ENCODE peak calls at places on chromosomes 1 and 21, in six cellular contexts. One of them, this sample, is unnamed.
A peak's percentile ranks its signal among the peaks of the same experiment; 100 is the strongest.

GRCh38 chr21:25871566-25871965 is 136.8 kb downstream of the GABPA start:
- DNase-seq in esophagus muscularis mucosa: no peak
- DNase-seq in CD4-positive, alpha-beta T cell: no peak
- DNase-seq in cardiac fibroblast: no peak
- DNase-seq in endothelial cell of umbilical vein: no peak
- DNase-seq in lung: no peak
- DNase-seq in this sample: no peak

GRCh38 chr1:5707566-5708178 is 284.6 kb downstream of the NPHP4 start:
- DNase-seq in endothelial cell of umbilical vein: no peak
- DNase-seq in CD4-positive, alpha-beta T cell: no peak
- DNase-seq in cardiac fibroblast: no peak
- DNase-seq in esophagus muscularis mucosa: no peak
- DNase-seq in lung: no peak
- DNase-seq in this sample: no peak

GRCh38 chr1:222794656-222795474 is 20.0 kb upstream of the DISP1 start:
- DNase-seq in lung: no peak
- DNase-seq in endothelial cell of umbilical vein: no peak
- DNase-seq in CD4-positive, alpha-beta T cell: no peak
- DNase-seq in esophagus muscularis mucosa: no peak
- DNase-seq in cardiac fibroblast: no peak
- DNase-seq in this sample: no peak

GRCh38 chr1:18960409-18960808 is 3.9 kb upstream of the IFFO2 start:
- DNase-seq in lung: no peak
- DNase-seq in endothelial cell of umbilical vein: no peak
- DNase-seq in CD4-positive, alpha-beta T cell: no peak
- DNase-seq in esophagus muscularis mucosa: no peak
- DNase-seq in cardiac fibroblast: no peak
- DNase-seq in this sample: no peak

GRCh38 chr1:247642742-247643141 is 36.8 kb downstream of the OR13G1 start:
- DNase-seq in cardiac fibroblast: no peak
- DNase-seq in esophagus muscularis mucosa: no peak
- DNase-seq in lung: no peak
- DNase-seq in CD4-positive, alpha-beta T cell: no peak
- DNase-seq in endothelial cell of umbilical vein: no peak
- DNase-seq in this sample: no peak

GRCh38 chr1:214362188-214362882 is 81.4 kb downstream of the SMYD2 start:
- DNase-seq in cardiac fibroblast: peak; percentile 86
- DNase-seq in esophagus muscularis mucosa: no peak
- DNase-seq in endothelial cell of umbilical vein: peak; percentile 52
- DNase-seq in CD4-positive, alpha-beta T cell: no peak
- DNase-seq in lung: no peak
- DNase-seq in this sample: no peak

GRCh38 chr1:209157514-209158285 is 425.8 kb upstream of the CAMK1G start:
- DNase-seq in esophagus muscularis mucosa: no peak
- DNase-seq in cardiac fibroblast: no peak
- DNase-seq in CD4-positive, alpha-beta T cell: no peak
- DNase-seq in lung: no peak
- DNase-seq in endothelial cell of umbilical vein: no peak
- DNase-seq in this sample: no peak

GRCh38 chr1:239816090-239816812 is 275.4 kb upstream of the FMN2 start:
- DNase-seq in lung: peak; percentile 63
- DNase-seq in endothelial cell of umbilical vein: no peak
- DNase-seq in CD4-positive, alpha-beta T cell: no peak
- DNase-seq in esophagus muscularis mucosa: no peak
- DNase-seq in cardiac fibroblast: peak; percentile 40
- DNase-seq in this sample: no peak

GRCh38 chr1:231611111-231611510 is 15.5 kb upstream of the DISC1 start:
- DNase-seq in cardiac fibroblast: no peak
- DNase-seq in esophagus muscularis mucosa: no peak
- DNase-seq in endothelial cell of umbilical vein: no peak
- DNase-seq in lung: no peak
- DNase-seq in CD4-positive, alpha-beta T cell: no peak
- DNase-seq in this sample: no peak

GRCh38 chr1:15075812-15076211 is 77.7 kb upstream of the TMEM51 start:
- DNase-seq in lung: no peak
- DNase-seq in endothelial cell of umbilical vein: no peak
- DNase-seq in cardiac fibroblast: no peak
- DNase-seq in esophagus muscularis mucosa: no peak
- DNase-seq in CD4-positive, alpha-beta T cell: no peak
- DNase-seq in this sample: no peak

GRCh38 chr1:223123238-223123976 is 19.6 kb downstream of the TLR5 start:
- DNase-seq in lung: peak; percentile 74
- DNase-seq in cardiac fibroblast: peak; percentile 85
- DNase-seq in endothelial cell of umbilical vein: peak; percentile 69
- DNase-seq in CD4-positive, alpha-beta T cell: peak; percentile 64
- DNase-seq in esophagus muscularis mucosa: no peak
- DNase-seq in this sample: peak; percentile 90

GRCh38 chr1:92409946-92410345 is 76.8 kb downstream of the GFI1 start:
- DNase-seq in cardiac fibroblast: no peak
- DNase-seq in esophagus muscularis mucosa: peak; percentile 66
- DNase-seq in lung: no peak
- DNase-seq in endothelial cell of umbilical vein: no peak
- DNase-seq in CD4-positive, alpha-beta T cell: no peak
- DNase-seq in this sample: no peak

GRCh38 chr1:221994939-221995338 is 253.1 kb upstream of the DUSP10 start:
- DNase-seq in cardiac fibroblast: peak; percentile 77
- DNase-seq in esophagus muscularis mucosa: no peak
- DNase-seq in lung: no peak
- DNase-seq in CD4-positive, alpha-beta T cell: no peak
- DNase-seq in endothelial cell of umbilical vein: no peak
- DNase-seq in this sample: no peak

GRCh38 chr1:12486401-12487005 is 131.5 kb downstream of the DHRS3 start:
- DNase-seq in endothelial cell of umbilical vein: no peak
- DNase-seq in esophagus muscularis mucosa: no peak
- DNase-seq in lung: peak; percentile 87
- DNase-seq in cardiac fibroblast: peak; percentile 50
- DNase-seq in CD4-positive, alpha-beta T cell: no peak
- DNase-seq in this sample: no peak

GRCh38 chr1:96968582-96969378 is 247.2 kb downstream of the PTBP2 start:
- DNase-seq in CD4-positive, alpha-beta T cell: no peak
- DNase-seq in lung: no peak
- DNase-seq in esophagus muscularis mucosa: no peak
- DNase-seq in endothelial cell of umbilical vein: no peak
- DNase-seq in cardiac fibroblast: peak; percentile 66
- DNase-seq in this sample: no peak

GRCh38 chr1:205396972-205397616 is 24.8 kb downstream of the LEMD1 start:
- DNase-seq in CD4-positive, alpha-beta T cell: no peak
- DNase-seq in esophagus muscularis mucosa: peak; percentile 83
- DNase-seq in endothelial cell of umbilical vein: peak; percentile 35
- DNase-seq in lung: no peak
- DNase-seq in cardiac fibroblast: peak; percentile 70
- DNase-seq in this sample: no peak

GRCh38 chr1:174875306-174875705 is 124.4 kb upstream of the CACYBP start:
- DNase-seq in endothelial cell of umbilical vein: no peak
- DNase-seq in esophagus muscularis mucosa: no peak
- DNase-seq in cardiac fibroblast: no peak
- DNase-seq in lung: peak; percentile 78
- DNase-seq in CD4-positive, alpha-beta T cell: peak; percentile 52
- DNase-seq in this sample: no peak

GRCh38 chr1:226646870-226647449 is 92.1 kb downstream of the ITPKB start:
- DNase-seq in cardiac fibroblast: no peak
- DNase-seq in lung: no peak
- DNase-seq in CD4-positive, alpha-beta T cell: no peak
- DNase-seq in endothelial cell of umbilical vein: no peak
- DNase-seq in esophagus muscularis mucosa: no peak
- DNase-seq in this sample: no peak

GRCh38 chr1:215970406-215970805 is 403.3 kb downstream of the KCTD3 start:
- DNase-seq in endothelial cell of umbilical vein: no peak
- DNase-seq in esophagus muscularis mucosa: no peak
- DNase-seq in CD4-positive, alpha-beta T cell: no peak
- DNase-seq in lung: no peak
- DNase-seq in cardiac fibroblast: peak; percentile 5
- DNase-seq in this sample: no peak

GRCh38 chr21:29613021-29613420 is 314.3 kb downstream of the BACH1 start:
- DNase-seq in endothelial cell of umbilical vein: no peak
- DNase-seq in CD4-positive, alpha-beta T cell: no peak
- DNase-seq in cardiac fibroblast: no peak
- DNase-seq in lung: no peak
- DNase-seq in esophagus muscularis mucosa: no peak
- DNase-seq in this sample: no peak

GRCh38 chr1:227776277-227776676 is 39.2 kb upstream of the PRSS38 start:
- DNase-seq in lung: no peak
- DNase-seq in cardiac fibroblast: peak; percentile 53
- DNase-seq in endothelial cell of umbilical vein: peak; percentile 13
- DNase-seq in CD4-positive, alpha-beta T cell: no peak
- DNase-seq in esophagus muscularis mucosa: no peak
- DNase-seq in this sample: no peak

GRCh38 chr1:171484760-171485374 is 463 bp upstream of the PRRC2C start:
- DNase-seq in esophagus muscularis mucosa: no peak
- DNase-seq in lung: no peak
- DNase-seq in CD4-positive, alpha-beta T cell: no peak
- DNase-seq in cardiac fibroblast: no peak
- DNase-seq in endothelial cell of umbilical vein: no peak
- DNase-seq in this sample: no peak
- TF ChIP-seq CTCF in esophagus muscularis mucosa: no peak
- TF ChIP-seq CTCF in lung: no peak
- TF ChIP-seq CTCF in CD4-positive, alpha-beta T cell: peak; percentile 83
- TF ChIP-seq CTCF in cardiac fibroblast: no peak
- TF ChIP-seq CTCF in endothelial cell of umbilical vein: no peak
- TF ChIP-seq CTCF in this sample: no peak

DNA sequence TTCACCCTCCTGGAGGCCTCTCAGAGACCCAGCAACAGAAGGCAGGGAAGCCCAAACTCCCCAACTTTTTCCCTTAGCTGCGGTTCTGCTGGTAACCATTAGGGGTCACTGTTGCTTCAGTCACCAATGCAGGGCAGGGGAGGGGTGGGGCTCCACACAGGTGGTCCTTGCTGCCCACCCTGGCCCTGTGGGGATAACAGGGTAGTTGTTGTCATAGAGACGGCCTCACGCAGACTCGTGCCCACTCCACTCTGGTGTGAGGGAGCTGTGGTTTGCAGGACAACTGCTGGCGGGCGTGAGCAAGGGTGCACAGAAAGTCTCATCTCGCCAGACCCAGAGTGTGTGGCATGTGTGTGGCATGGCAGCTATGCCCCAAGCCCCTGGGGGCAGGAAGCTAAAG is 19.9 kb downstream of the INSRR start:
- DNase-seq in endothelial cell of umbilical vein: peak; percentile 30
- DNase-seq in esophagus muscularis mucosa: no peak
- DNase-seq in CD4-positive, alpha-beta T cell: peak; percentile 34
- DNase-seq in lung: no peak
- DNase-seq in cardiac fibroblast: peak; percentile 24
- DNase-seq in this sample: no peak
- TF ChIP-seq CTCF in endothelial cell of umbilical vein: peak; percentile 82
- TF ChIP-seq CTCF in esophagus muscularis mucosa: peak; percentile 73
- TF ChIP-seq CTCF in CD4-positive, alpha-beta T cell: peak; percentile 85
- TF ChIP-seq CTCF in lung: peak; percentile 71
- TF ChIP-seq CTCF in cardiac fibroblast: peak; percentile 90
- TF ChIP-seq CTCF in this sample: peak; percentile 87

GRCh38 chr1:236343246-236343862 is 50.7 kb upstream of the EDARADD start:
- DNase-seq in esophagus muscularis mucosa: no peak
- DNase-seq in endothelial cell of umbilical vein: no peak
- DNase-seq in lung: no peak
- DNase-seq in cardiac fibroblast: no peak
- DNase-seq in CD4-positive, alpha-beta T cell: no peak
- DNase-seq in this sample: no peak

GRCh38 chr1:236348071-236348470 is 46.0 kb upstream of the EDARADD start:
- DNase-seq in lung: no peak
- DNase-seq in endothelial cell of umbilical vein: no peak
- DNase-seq in CD4-positive, alpha-beta T cell: no peak
- DNase-seq in esophagus muscularis mucosa: peak; percentile 42
- DNase-seq in cardiac fibroblast: no peak
- DNase-seq in this sample: no peak

GRCh38 chr1:236342403-236343245 is 51.5 kb upstream of the EDARADD start:
- DNase-seq in CD4-positive, alpha-beta T cell: no peak
- DNase-seq in endothelial cell of umbilical vein: no peak
- DNase-seq in cardiac fibroblast: peak; percentile 20
- DNase-seq in esophagus muscularis mucosa: no peak
- DNase-seq in lung: no peak
- DNase-seq in this sample: no peak

GRCh38 chr1:236341298-236341697 is 52.8 kb upstream of the EDARADD start:
- DNase-seq in esophagus muscularis mucosa: no peak
- DNase-seq in cardiac fibroblast: no peak
- DNase-seq in endothelial cell of umbilical vein: no peak
- DNase-seq in CD4-positive, alpha-beta T cell: no peak
- DNase-seq in lung: no peak
- DNase-seq in this sample: no peak

GRCh38 chr1:236345728-236346127 is 48.4 kb upstream of the EDARADD start:
- DNase-seq in esophagus muscularis mucosa: peak; percentile 19
- DNase-seq in cardiac fibroblast: no peak
- DNase-seq in endothelial cell of umbilical vein: no peak
- DNase-seq in lung: no peak
- DNase-seq in CD4-positive, alpha-beta T cell: no peak
- DNase-seq in this sample: no peak
- TF ChIP-seq CTCF in esophagus muscularis mucosa: no peak
- TF ChIP-seq CTCF in cardiac fibroblast: peak; percentile 1
- TF ChIP-seq CTCF in endothelial cell of umbilical vein: no peak
- TF ChIP-seq CTCF in lung: no peak
- TF ChIP-seq CTCF in CD4-positive, alpha-beta T cell: no peak
- TF ChIP-seq CTCF in this sample: peak; percentile 22

GRCh38 chr21:36538761-36539160 is 58.8 kb upstream of the CLDN14 start:
- DNase-seq in CD4-positive, alpha-beta T cell: no peak
- DNase-seq in endothelial cell of umbilical vein: no peak
- DNase-seq in lung: no peak
- DNase-seq in esophagus muscularis mucosa: no peak
- DNase-seq in cardiac fibroblast: no peak
- DNase-seq in this sample: no peak
- TF ChIP-seq CTCF in CD4-positive, alpha-beta T cell: no peak
- TF ChIP-seq CTCF in endothelial cell of umbilical vein: no peak
- TF ChIP-seq CTCF in lung: no peak
- TF ChIP-seq CTCF in esophagus muscularis mucosa: no peak
- TF ChIP-seq CTCF in cardiac fibroblast: no peak
- TF ChIP-seq CTCF in this sample: no peak

GRCh38 chr1:187476671-187477070 is 647.9 kb downstream of the PLA2G4A start:
- DNase-seq in esophagus muscularis mucosa: no peak
- DNase-seq in CD4-positive, alpha-beta T cell: no peak
- DNase-seq in endothelial cell of umbilical vein: peak; percentile 61
- DNase-seq in cardiac fibroblast: peak; percentile 29
- DNase-seq in lung: no peak
- DNase-seq in this sample: no peak
- TF ChIP-seq CTCF in esophagus muscularis mucosa: no peak
- TF ChIP-seq CTCF in CD4-positive, alpha-beta T cell: no peak
- TF ChIP-seq CTCF in endothelial cell of umbilical vein: peak; percentile 19
- TF ChIP-seq CTCF in cardiac fibroblast: peak; percentile 7
- TF ChIP-seq CTCF in lung: no peak
- TF ChIP-seq CTCF in this sample: peak; percentile 48

GRCh38 chr1:101317590-101317989 is 80.8 kb downstream of the S1PR1 start:
- DNase-seq in CD4-positive, alpha-beta T cell: no peak
- DNase-seq in cardiac fibroblast: no peak
- DNase-seq in esophagus muscularis mucosa: no peak
- DNase-seq in lung: no peak
- DNase-seq in endothelial cell of umbilical vein: no peak
- DNase-seq in this sample: no peak
- TF ChIP-seq CTCF in CD4-positive, alpha-beta T cell: no peak
- TF ChIP-seq CTCF in cardiac fibroblast: no peak
- TF ChIP-seq CTCF in esophagus muscularis mucosa: no peak
- TF ChIP-seq CTCF in lung: no peak
- TF ChIP-seq CTCF in endothelial cell of umbilical vein: no peak
- TF ChIP-seq CTCF in this sample: no peak

This sample was measured in osteocyte.